ENCODE peak calls at places on chromosome 20, in five cellular contexts. One of them, this sample, is unnamed. For H3K9me3, the result is how much of the 10 kb centered on the place peaks cover.

GRCh38 chr20:21513881-21514540 is at the start of gene NKX2-2:
- DNase-seq in fibroblast of lung: peak
- DNase-seq in heart right ventricle: no peak
- DNase-seq in lung: no peak
- DNase-seq in ascending aorta: no peak
- DNase-seq in this sample: no peak

GRCh38 chr20:37538003-37538402 is 10.3 kb upstream of the BLCAP start:
- DNase-seq in fibroblast of lung: peak
- DNase-seq in heart right ventricle: no peak
- DNase-seq in lung: no peak
- DNase-seq in ascending aorta: peak
- DNase-seq in this sample: no peak

GRCh38 chr20:61253640-61254511 is 1.8 kb downstream of the CDH4 start:
- DNase-seq in fibroblast of lung: peak
- DNase-seq in heart right ventricle: no peak
- DNase-seq in lung: no peak
- DNase-seq in ascending aorta: no peak
- DNase-seq in this sample: no peak

GRCh38 chr20:46343358-46344357 is 35.4 kb upstream of the CDH22 start:
- DNase-seq in fibroblast of lung: no peak
- DNase-seq in heart right ventricle: no peak
- DNase-seq in lung: no peak
- DNase-seq in ascending aorta: no peak
- DNase-seq in this sample: no peak

GRCh38 chr20:61737812-61738443 is 327.8 kb downstream of the TAF4 start:
- DNase-seq in fibroblast of lung: no peak
- DNase-seq in heart right ventricle: no peak
- DNase-seq in lung: no peak
- DNase-seq in ascending aorta: no peak
- DNase-seq in this sample: no peak

GRCh38 chr20:54339093-54339492 is 131.2 kb downstream of the PFDN4 start:
- DNase-seq in fibroblast of lung: no peak
- DNase-seq in heart right ventricle: no peak
- DNase-seq in lung: no peak
- DNase-seq in ascending aorta: no peak
- DNase-seq in this sample: no peak

GRCh38 chr20:45290677-45291355 is 15.8 kb upstream of the RBPJL start:
- DNase-seq in fibroblast of lung: peak
- DNase-seq in heart right ventricle: peak
- DNase-seq in lung: peak
- DNase-seq in ascending aorta: peak
- DNase-seq in this sample: peak

GRCh38 chr20:62728028-62728780 is 19.6 kb downstream of the NTSR1 start:
- DNase-seq in fibroblast of lung: no peak
- DNase-seq in heart right ventricle: no peak
- DNase-seq in lung: no peak
- DNase-seq in ascending aorta: no peak
- DNase-seq in this sample: no peak

GRCh38 chr20:21203036-21203656 is 77.3 kb downstream of the KIZ start:
- DNase-seq in fibroblast of lung: no peak
- DNase-seq in heart right ventricle: no peak
- DNase-seq in lung: no peak
- DNase-seq in ascending aorta: no peak
- DNase-seq in this sample: no peak

GRCh38 chr20:50347568-50347981 is 156.9 kb downstream of the CEBPB start:
- DNase-seq in fibroblast of lung: no peak
- DNase-seq in heart right ventricle: no peak
- DNase-seq in lung: no peak
- DNase-seq in ascending aorta: no peak
- DNase-seq in this sample: no peak

GRCh38 chr20:4488407-4489339 is 233.0 kb upstream of the PRND start:
- DNase-seq in fibroblast of lung: peak
- DNase-seq in heart right ventricle: no peak
- DNase-seq in lung: no peak
- DNase-seq in ascending aorta: peak
- DNase-seq in this sample: no peak

GRCh38 chr20:17431621-17432364 is 99.4 kb downstream of the BFSP1 start:
- DNase-seq in fibroblast of lung: peak
- DNase-seq in heart right ventricle: peak
- DNase-seq in lung: peak
- DNase-seq in ascending aorta: no peak
- DNase-seq in this sample: peak

GRCh38 chr20:9051508-9051907 is 17.4 kb upstream of the PLCB4 start:
- DNase-seq in fibroblast of lung: peak
- DNase-seq in heart right ventricle: no peak
- DNase-seq in lung: no peak
- DNase-seq in ascending aorta: no peak
- DNase-seq in this sample: no peak

GRCh38 chr20:1818895-1819294 is 76.3 kb upstream of the SIRPA start:
- DNase-seq in fibroblast of lung: no peak
- DNase-seq in heart right ventricle: no peak
- DNase-seq in lung: no peak
- DNase-seq in ascending aorta: peak
- DNase-seq in this sample: no peak

GRCh38 chr20:61821698-61822097 is 244.0 kb downstream of the TAF4 start:
- DNase-seq in fibroblast of lung: no peak
- DNase-seq in heart right ventricle: no peak
- DNase-seq in lung: no peak
- DNase-seq in ascending aorta: no peak
- DNase-seq in this sample: no peak

GRCh38 chr20:48180039-48180438 is 394.8 kb upstream of the SULF2 start:
- DNase-seq in fibroblast of lung: peak
- DNase-seq in heart right ventricle: no peak
- DNase-seq in lung: no peak
- DNase-seq in ascending aorta: no peak
- DNase-seq in this sample: no peak

GRCh38 chr20:23130622-23130916 is 44.4 kb upstream of the CD93 start:
- DNase-seq in fibroblast of lung: no peak
- DNase-seq in heart right ventricle: no peak
- DNase-seq in lung: no peak
- DNase-seq in ascending aorta: no peak
- DNase-seq in this sample: no peak

GRCh38 chr20:35305682-35306556 is 13.7 kb upstream of the FAM83C start:
- DNase-seq in fibroblast of lung: peak
- DNase-seq in heart right ventricle: no peak
- DNase-seq in lung: no peak
- DNase-seq in ascending aorta: peak
- DNase-seq in this sample: peak

GRCh38 chr20:6053776-6054688 is at the start of gene LRRN4:
- DNase-seq in fibroblast of lung: peak
- DNase-seq in heart right ventricle: no peak
- DNase-seq in lung: peak
- DNase-seq in ascending aorta: no peak
- DNase-seq in this sample: no peak

GRCh38 chr20:51789434-51789833 is 12.9 kb downstream of the SALL4 start:
- DNase-seq in fibroblast of lung: no peak
- DNase-seq in heart right ventricle: no peak
- DNase-seq in lung: no peak
- DNase-seq in ascending aorta: no peak
- DNase-seq in this sample: no peak
- H3K4me3 ChIP-seq in fibroblast of lung: no peak
- H3K4me3 ChIP-seq in heart right ventricle: no peak
- H3K4me3 ChIP-seq in lung: no peak
- H3K4me3 ChIP-seq in ascending aorta: no peak
- H3K4me3 ChIP-seq in this sample: no peak

DNA sequence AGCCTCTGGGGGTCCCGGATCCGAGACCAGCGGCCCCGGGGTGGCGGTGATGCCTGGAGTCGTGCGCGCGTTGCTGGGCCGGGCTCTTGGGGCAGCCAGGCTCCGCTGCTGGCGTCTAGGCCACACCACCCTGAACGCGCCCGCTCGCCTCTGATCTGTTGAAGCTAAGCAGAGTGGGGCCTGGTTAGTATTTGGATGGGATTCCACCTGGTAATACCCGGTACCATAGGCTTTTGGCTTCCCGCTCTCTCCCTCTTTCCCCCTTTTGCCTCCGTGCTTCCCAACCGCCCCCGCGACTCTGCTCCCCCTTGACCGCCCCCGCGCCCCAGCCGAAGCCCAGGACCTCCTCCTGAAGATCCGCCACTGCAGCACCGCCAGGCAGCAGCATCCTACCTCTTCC is 1383.5 kb upstream of the DEFB115 start:
- DNase-seq in fibroblast of lung: peak
- DNase-seq in heart right ventricle: no peak
- DNase-seq in lung: no peak
- DNase-seq in ascending aorta: peak
- DNase-seq in this sample: peak
- H3K9me3 ChIP-seq in fibroblast of lung: under half
- H3K9me3 ChIP-seq in heart right ventricle: under half
- H3K9me3 ChIP-seq in lung: under half
- H3K9me3 ChIP-seq in ascending aorta: under half
- H3K9me3 ChIP-seq in this sample: under half

GRCh38 chr20:15862178-15862577 is 711.1 kb downstream of the KIF16B start:
- DNase-seq in fibroblast of lung: no peak
- DNase-seq in heart right ventricle: no peak
- DNase-seq in lung: no peak
- DNase-seq in ascending aorta: no peak
- DNase-seq in this sample: no peak

GRCh38 chr20:15863735-15864134 is 709.5 kb downstream of the KIF16B start:
- DNase-seq in fibroblast of lung: no peak
- DNase-seq in heart right ventricle: no peak
- DNase-seq in lung: no peak
- DNase-seq in ascending aorta: no peak
- DNase-seq in this sample: no peak

GRCh38 chr20:15857131-15857784 is 716.0 kb downstream of the KIF16B start:
- DNase-seq in fibroblast of lung: no peak
- DNase-seq in heart right ventricle: no peak
- DNase-seq in lung: no peak
- DNase-seq in ascending aorta: no peak
- DNase-seq in this sample: no peak

GRCh38 chr20:15859061-15859460 is 714.2 kb downstream of the KIF16B start:
- DNase-seq in fibroblast of lung: no peak
- DNase-seq in heart right ventricle: no peak
- DNase-seq in lung: no peak
- DNase-seq in ascending aorta: no peak
- DNase-seq in this sample: no peak

DNA sequence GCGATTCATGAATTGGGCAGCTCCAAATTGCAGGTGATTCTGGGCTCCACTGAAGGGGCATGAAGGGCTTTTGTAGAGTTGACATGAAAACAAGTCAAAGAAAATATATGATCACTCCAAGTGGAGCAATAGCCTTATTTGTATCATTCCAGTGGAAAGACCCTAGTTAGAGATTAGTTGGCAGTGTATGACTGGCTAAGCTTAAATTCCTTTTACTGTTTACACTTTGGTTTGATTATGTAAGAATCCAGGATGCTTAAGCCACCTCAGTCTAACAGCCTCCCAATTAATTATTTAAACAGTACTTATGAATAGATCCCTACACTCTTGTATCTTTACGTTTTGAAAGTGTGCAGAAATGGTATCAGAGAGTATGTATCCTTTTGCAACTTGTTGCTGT is 712.4 kb downstream of the KIF16B start:
- DNase-seq in fibroblast of lung: no peak
- DNase-seq in heart right ventricle: no peak
- DNase-seq in lung: no peak
- DNase-seq in ascending aorta: no peak
- DNase-seq in this sample: no peak
- H3K4me3 ChIP-seq in fibroblast of lung: no peak
- H3K4me3 ChIP-seq in heart right ventricle: no peak
- H3K4me3 ChIP-seq in lung: no peak
- H3K4me3 ChIP-seq in ascending aorta: no peak
- H3K4me3 ChIP-seq in this sample: no peak

GRCh38 chr20:25173321-25173720 is 22.2 kb upstream of the ENTPD6 start:
- DNase-seq in fibroblast of lung: no peak
- DNase-seq in heart right ventricle: no peak
- DNase-seq in lung: no peak
- DNase-seq in ascending aorta: no peak
- DNase-seq in this sample: no peak
- H3K9me3 ChIP-seq in fibroblast of lung: under half
- H3K9me3 ChIP-seq in heart right ventricle: under half
- H3K9me3 ChIP-seq in lung: under half
- H3K9me3 ChIP-seq in ascending aorta: under half
- H3K9me3 ChIP-seq in this sample: under half

GRCh38 chr20:438581-439469 is 23.5 kb downstream of the TBC1D20 start:
- DNase-seq in fibroblast of lung: no peak
- DNase-seq in heart right ventricle: no peak
- DNase-seq in lung: no peak
- DNase-seq in ascending aorta: no peak
- DNase-seq in this sample: peak
- H3K4me3 ChIP-seq in fibroblast of lung: no peak
- H3K4me3 ChIP-seq in heart right ventricle: no peak
- H3K4me3 ChIP-seq in lung: no peak
- H3K4me3 ChIP-seq in ascending aorta: no peak
- H3K4me3 ChIP-seq in this sample: no peak

DNA sequence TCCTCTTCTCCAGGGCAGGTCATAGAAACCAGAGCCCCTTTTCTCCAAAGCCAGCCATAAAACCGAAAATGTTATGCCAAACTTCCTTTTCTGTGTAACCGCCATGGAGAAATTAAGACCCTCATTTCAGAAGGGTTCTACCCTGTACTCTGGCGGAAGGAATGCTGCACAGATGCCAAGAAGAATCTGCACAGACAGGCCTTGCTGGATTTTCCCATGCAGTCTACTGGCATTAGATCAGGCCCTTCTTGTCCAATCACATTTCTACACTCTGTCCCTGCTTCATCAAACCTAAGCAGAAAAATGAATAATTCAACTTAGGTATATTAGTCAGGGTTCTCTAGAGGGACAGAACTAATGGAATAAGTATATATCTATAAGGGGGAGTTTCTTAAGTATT is 43.2 kb upstream of the MC3R start:
- DNase-seq in fibroblast of lung: no peak
- DNase-seq in heart right ventricle: no peak
- DNase-seq in lung: no peak
- DNase-seq in ascending aorta: no peak
- DNase-seq in this sample: no peak
- H3K9me3 ChIP-seq in fibroblast of lung: under half
- H3K9me3 ChIP-seq in heart right ventricle: under half
- H3K9me3 ChIP-seq in lung: under half
- H3K9me3 ChIP-seq in ascending aorta: under half
- H3K9me3 ChIP-seq in this sample: under half

DNA sequence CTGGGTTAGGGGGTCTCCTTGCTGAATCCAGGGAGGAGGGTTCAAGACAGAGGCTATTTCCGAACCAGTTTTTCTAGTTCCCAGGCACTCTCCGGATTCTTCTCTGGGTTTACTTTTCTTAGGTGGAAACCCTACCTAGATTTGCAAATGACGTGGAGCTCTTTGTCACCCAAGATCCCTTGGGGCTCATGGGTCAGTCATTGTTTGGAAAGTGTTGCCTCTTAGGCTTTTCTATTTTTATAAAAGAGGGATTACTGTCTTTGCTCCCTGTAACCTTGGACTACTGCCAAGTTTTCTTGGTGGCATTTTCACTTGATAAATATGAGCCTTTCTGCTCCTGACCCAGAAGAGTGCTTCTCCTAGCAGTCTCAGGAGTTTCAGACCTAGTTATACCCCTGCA is 33.6 kb downstream of the FAM209B start:
- DNase-seq in fibroblast of lung: no peak
- DNase-seq in heart right ventricle: peak
- DNase-seq in lung: no peak
- DNase-seq in ascending aorta: no peak
- DNase-seq in this sample: no peak
- H3K4me3 ChIP-seq in fibroblast of lung: no peak
- H3K4me3 ChIP-seq in heart right ventricle: no peak
- H3K4me3 ChIP-seq in lung: no peak
- H3K4me3 ChIP-seq in ascending aorta: no peak
- H3K4me3 ChIP-seq in this sample: no peak

This sample was measured in transverse colon.